ENCODE peak calls at places on chromosome 9, in six cellular contexts. J, P, Z, Y, R and E are unnamed samples.
A peak's percentile ranks its signal among the peaks of the same experiment; 100 is the strongest.

GRCh38 chr9:126144617-126145456 is 181.8 kb upstream of the MVB12B start:
- DNase-seq in J (peak; percentile 9), P (no peak), Z (peak; percentile 20), Y (no peak), R (no peak), E (no peak)

GRCh38 chr9:84278131-84278530 is 62.4 kb downstream of the SLC28A3 start:
- DNase-seq in J (no peak), P (no peak), Z (no peak), Y (no peak), R (peak; percentile 87), E (no peak)

GRCh38 chr9:110427497-110428104 is 89.9 kb upstream of the TXNDC8 start:
- DNase-seq in J (peak; percentile 55), P (no peak), Z (no peak), Y (peak; percentile 35), R (peak; percentile 41), E (peak; percentile 61)

GRCh38 chr9:128505414-128505765 is 871 bp downstream of the GLE1 start:
- DNase-seq in J (no peak), P (no peak), Z (no peak), Y (no peak), R (peak; percentile 53), E (no peak)

GRCh38 chr9:128943832-128944620 is 3.4 kb downstream of the DOLK start:
- DNase-seq in J (no peak), P (peak; percentile 45), Z (peak; percentile 55), Y (no peak), R (no peak), E (no peak)

GRCh38 chr9:114465417-114465816 is 39.9 kb downstream of the WHRN start:
- DNase-seq in J (no peak), P (no peak), Z (no peak), Y (no peak), R (no peak), E (no peak)

GRCh38 chr9:94804917-94805544 is 78.5 kb downstream of the AOPEP start:
- DNase-seq in J (no peak), P (no peak), Z (no peak), Y (no peak), R (peak; percentile 50), E (no peak)

GRCh38 chr9:124475158-124475867 is 25.1 kb downstream of the ADGRD2 start:
- DNase-seq in J (no peak), P (no peak), Z (no peak), Y (no peak), R (no peak), E (no peak)

GRCh38 chr9:110180386-110180712 is 27.6 kb downstream of the C9orf152 start:
- DNase-seq in J (no peak), P (no peak), Z (no peak), Y (no peak), R (no peak), E (no peak)

GRCh38 chr9:83920469-83920941 is 727 bp downstream of the KIF27 start:
- DNase-seq in J (peak; percentile 62), P (peak; percentile 72), Z (no peak), Y (no peak), R (peak; percentile 50), E (no peak)

GRCh38 chr9:127785933-127786772 is at the start of gene CDK9:
- DNase-seq in J (peak; percentile 93), P (peak; percentile 97), Z (peak; percentile 97), Y (peak; percentile 92), R (peak; percentile 85), E (peak; percentile 92)

GRCh38 chr9:34381323-34381722 is 4.6 kb upstream of the MYORG start:
- DNase-seq in J (no peak), P (no peak), Z (peak; percentile 82), Y (peak; percentile 39), R (no peak), E (no peak)

GRCh38 chr9:107750741-107751521 is 261.4 kb upstream of the KLF4 start:
- DNase-seq in J (peak; percentile 81), P (peak; percentile 91), Z (no peak), Y (peak; percentile 74), R (peak; percentile 98), E (peak; percentile 94)
- TF ChIP-seq CTCF in J (no peak), P (no peak), Z (no peak), Y (no peak), R (no peak), E (no peak)

DNA sequence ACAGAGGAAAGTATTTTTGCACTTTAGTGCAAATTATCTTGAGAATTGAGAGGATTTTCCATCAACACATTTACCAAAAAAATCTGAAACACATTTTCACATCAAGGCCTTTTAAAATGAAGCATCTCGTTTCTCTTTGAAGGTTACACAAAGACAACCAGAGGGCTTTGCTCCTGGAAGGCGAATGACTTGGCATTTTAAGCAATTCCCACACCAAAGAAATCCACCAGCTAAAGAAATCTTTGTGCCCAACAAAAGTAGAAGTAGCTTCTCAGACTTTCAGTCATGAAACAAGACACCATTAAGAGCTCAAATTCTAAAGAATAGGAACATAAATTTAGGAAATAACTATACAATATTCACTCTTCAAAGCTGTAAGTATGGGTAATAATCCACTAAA is 59.9 kb downstream of the HABP4 start:
- DNase-seq in J (no peak), P (no peak), Z (no peak), Y (no peak), R (no peak), E (no peak)
- H3K27ac ChIP-seq in J (no peak overlapping the region), P (no peak overlapping the region), Z (no peak overlapping the region), Y (no peak overlapping the region), R (no peak overlapping the region), E (no peak overlapping the region)

GRCh38 chr9:77456829-77457437 is 191.2 kb downstream of the GNA14 start:
- DNase-seq in J (peak; percentile 90), P (peak; percentile 85), Z (peak; percentile 88), Y (peak; percentile 80), R (peak; percentile 86), E (peak; percentile 81)
- TF ChIP-seq CTCF in J (peak; percentile 89), P (peak; percentile 89), Z (peak; percentile 92), Y (peak; percentile 86), R (peak; percentile 98), E (peak; percentile 82)

DNA sequence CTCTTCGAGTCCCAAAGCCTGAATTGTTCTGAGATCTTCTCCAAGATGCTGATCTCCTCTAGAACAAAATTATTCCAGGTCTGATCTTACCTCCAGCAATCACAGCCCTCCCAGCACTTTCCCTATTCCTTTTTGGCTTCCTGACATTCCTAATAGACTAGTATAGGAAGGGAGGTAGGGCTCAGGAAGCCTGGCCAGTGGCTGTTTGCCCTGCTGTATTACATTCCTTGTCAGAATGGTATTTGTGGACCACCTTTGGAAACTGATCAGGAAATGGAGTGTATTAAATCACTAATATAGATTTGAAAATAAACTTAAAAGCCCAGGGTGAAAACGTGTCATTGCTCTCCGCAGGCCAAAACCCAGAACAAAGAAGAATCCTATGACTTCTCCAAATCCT is 74.3 kb upstream of the ENTREP1 start:
- DNase-seq in J (no peak), P (no peak), Z (no peak), Y (no peak), R (no peak), E (no peak)
- H3K27ac ChIP-seq in J (no peak overlapping the region), P (no peak overlapping the region), Z (no peak overlapping the region), Y (no peak overlapping the region), R (no peak overlapping the region), E (no peak overlapping the region)

DNA sequence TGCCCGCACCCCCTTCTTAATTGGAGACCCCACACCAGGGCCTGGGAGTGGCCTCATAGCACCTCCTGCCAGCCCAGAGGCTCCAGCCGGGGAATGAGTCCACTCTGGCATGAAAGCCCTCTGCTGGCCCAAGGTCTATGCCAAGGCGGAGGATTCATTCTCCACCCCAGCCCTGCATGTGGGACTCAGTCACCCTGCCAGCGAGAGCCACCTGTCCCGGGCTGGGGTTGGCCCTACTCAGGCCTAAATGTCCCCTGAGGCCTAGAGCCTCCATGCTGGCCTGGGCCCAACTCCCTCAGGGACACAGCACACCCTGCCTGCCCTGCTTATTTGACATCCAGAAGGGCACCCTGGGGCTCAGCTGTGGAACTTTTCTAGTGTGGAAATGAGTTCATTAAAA is 1.0 kb upstream of the RAPGEF1 start:
- DNase-seq in J (peak; percentile 47), P (no peak), Z (peak; percentile 81), Y (peak; percentile 31), R (no peak), E (peak; percentile 54)
- TF ChIP-seq CTCF in J (no peak), P (no peak), Z (no peak), Y (no peak), R (no peak), E (peak; percentile 23)

DNA sequence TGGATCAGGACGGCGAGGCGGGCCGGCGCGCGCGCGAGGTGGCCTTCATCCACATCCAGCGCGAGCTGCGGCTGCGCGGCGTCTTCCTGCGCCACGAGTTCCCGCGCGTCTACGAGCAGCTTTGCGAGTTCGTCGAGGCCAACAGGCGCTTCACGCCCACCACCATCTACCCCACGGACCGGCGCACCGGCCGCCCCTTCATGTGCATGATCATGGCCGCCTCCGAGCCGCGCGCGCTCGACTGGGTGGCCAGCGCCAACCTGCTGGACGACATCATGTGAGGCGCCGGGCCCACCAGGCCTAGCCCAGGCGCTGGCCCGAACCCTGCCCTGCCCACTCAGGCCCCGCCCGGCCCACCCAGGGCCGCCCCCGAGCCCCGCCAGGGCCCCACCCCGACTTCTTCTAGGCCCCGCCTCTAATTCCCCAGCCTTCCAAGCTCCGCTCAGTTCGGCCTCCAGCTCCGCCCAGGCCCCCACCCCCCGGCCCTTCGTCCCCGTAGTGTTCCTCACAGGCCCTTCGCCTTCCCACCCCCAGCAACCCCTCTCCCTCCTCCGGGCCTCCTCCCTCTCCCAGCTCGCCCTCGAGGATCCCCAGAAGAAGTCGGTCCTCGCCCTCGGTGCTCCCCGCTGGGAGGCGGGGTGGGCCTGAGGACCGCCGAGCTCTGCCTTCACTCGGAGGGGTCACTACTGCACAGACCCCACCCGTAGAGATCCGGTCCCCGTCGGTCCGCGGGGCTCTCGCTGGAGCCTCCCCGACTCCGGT is 2.0 kb upstream of the PHPT1 start:
- DNase-seq in J (peak; percentile 65), P (peak; percentile 90), Z (no peak), Y (peak; percentile 81), R (peak; percentile 57), E (peak; percentile 64)
- H3K27ac ChIP-seq in J (peak overlapping the region; percentile 92), P (no peak overlapping the region), Z (peak overlapping the region; percentile 88), Y (peak overlapping the region; percentile 77), R (no peak overlapping the region), E (peak overlapping the region; percentile 89)

GRCh38 chr9:17906841-17907779 is 328.2 kb downstream of the SH3GL2 start:
- DNase-seq in J (peak; percentile 39), P (peak; percentile 72), Z (no peak), Y (peak; percentile 8), R (no peak), E (no peak)

GRCh38 chr9:17906204-17906840 is 327.5 kb downstream of the SH3GL2 start:
- DNase-seq in J (peak; percentile 44), P (peak; percentile 86), Z (no peak), Y (peak; percentile 18), R (no peak), E (no peak)

GRCh38 chr9:17905356-17906203 is 326.7 kb downstream of the SH3GL2 start:
- DNase-seq in J (no peak), P (peak; percentile 61), Z (no peak), Y (no peak), R (no peak), E (no peak)

DNA sequence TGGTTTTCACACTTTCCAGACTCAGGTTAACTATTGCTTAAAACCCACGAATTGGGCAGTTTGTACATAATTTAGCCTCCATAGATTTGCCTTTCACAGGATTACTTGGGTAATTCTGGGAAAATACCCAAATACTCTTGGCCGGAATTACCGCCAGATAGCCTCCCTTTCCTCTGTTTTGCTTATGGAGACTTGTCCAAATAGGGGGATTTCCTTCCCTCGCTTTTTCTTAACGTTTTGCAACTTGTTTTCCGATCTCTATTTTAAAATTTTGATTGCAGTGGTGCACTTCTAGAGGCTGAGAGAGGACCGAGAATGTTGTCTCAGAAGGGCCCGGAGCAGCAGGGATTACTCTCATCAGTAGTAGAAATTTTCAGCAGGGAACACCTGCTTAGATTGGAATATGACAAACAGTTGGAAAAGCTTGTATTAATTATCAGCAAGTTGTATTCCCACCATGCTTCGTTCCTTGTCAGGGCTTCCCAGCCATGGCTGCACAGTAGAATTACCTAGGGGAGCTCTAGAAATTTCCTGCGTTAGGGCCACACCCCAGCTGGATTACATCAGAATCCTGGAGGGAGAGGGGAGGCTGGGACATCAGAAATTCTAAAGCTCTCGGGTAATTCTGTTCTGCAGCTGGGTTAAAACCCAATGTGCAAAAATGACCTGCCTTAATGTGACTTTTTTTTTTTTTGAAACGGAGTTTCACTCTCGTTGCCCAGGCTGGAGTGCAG is 329.1 kb downstream of the SH3GL2 start:
- DNase-seq in J (no peak), P (no peak), Z (no peak), Y (no peak), R (no peak), E (no peak)
- TF ChIP-seq CTCF in J (no peak), P (no peak), Z (no peak), Y (no peak), R (no peak), E (no peak)